ENCODE peak calls at places on chromosomes 12 and 14, in nine cellular contexts. One of them, this sample, is unnamed.

GRCh38 chr14:32693114-32693513 is 245.6 kb upstream of the NPAS3 start:
- DNase-seq in tibial artery: no peak
- DNase-seq in A549: no peak
- DNase-seq in coronary artery: no peak
- DNase-seq in heart right ventricle: no peak
- DNase-seq in astrocyte: peak; percentile 95
- DNase-seq in uterus: no peak
- DNase-seq in fibroblast of pulmonary artery: peak; percentile 69
- DNase-seq in mammary epithelial cell: peak; percentile 43
- DNase-seq in this sample: peak; percentile 70

GRCh38 chr12:5441497-5442236 is 9.8 kb downstream of the NTF3 start:
- DNase-seq in uterus: no peak
- DNase-seq in A549: no peak
- DNase-seq in heart right ventricle: no peak
- DNase-seq in mammary epithelial cell: peak; percentile 13
- DNase-seq in tibial artery: no peak
- DNase-seq in astrocyte: peak; percentile 81
- DNase-seq in coronary artery: no peak
- DNase-seq in fibroblast of pulmonary artery: peak; percentile 6
- DNase-seq in this sample: peak; percentile 7

GRCh38 chr14:41986726-41987125 is 380.1 kb downstream of the LRFN5 start:
- DNase-seq in coronary artery: no peak
- DNase-seq in A549: no peak
- DNase-seq in fibroblast of pulmonary artery: peak; percentile 53
- DNase-seq in heart right ventricle: no peak
- DNase-seq in tibial artery: no peak
- DNase-seq in astrocyte: peak; percentile 41
- DNase-seq in uterus: no peak
- DNase-seq in mammary epithelial cell: peak; percentile 28
- DNase-seq in this sample: peak; percentile 62

GRCh38 chr12:13114251-13115052 is 11.0 kb upstream of the GSG1 start:
- DNase-seq in coronary artery: no peak
- DNase-seq in astrocyte: no peak
- DNase-seq in uterus: no peak
- DNase-seq in fibroblast of pulmonary artery: no peak
- DNase-seq in heart right ventricle: no peak
- DNase-seq in A549: no peak
- DNase-seq in tibial artery: no peak
- DNase-seq in mammary epithelial cell: no peak
- DNase-seq in this sample: no peak

GRCh38 chr12:68667896-68668295 is 18.9 kb upstream of the NUP107 start:
- DNase-seq in coronary artery: no peak
- DNase-seq in astrocyte: no peak
- DNase-seq in heart right ventricle: no peak
- DNase-seq in A549: no peak
- DNase-seq in tibial artery: no peak
- DNase-seq in uterus: no peak
- DNase-seq in fibroblast of pulmonary artery: no peak
- DNase-seq in mammary epithelial cell: no peak
- DNase-seq in this sample: no peak

GRCh38 chr12:110679201-110679600 is 9.7 kb downstream of the HVCN1 start:
- DNase-seq in uterus: no peak
- DNase-seq in fibroblast of pulmonary artery: no peak
- DNase-seq in astrocyte: no peak
- DNase-seq in coronary artery: no peak
- DNase-seq in heart right ventricle: no peak
- DNase-seq in tibial artery: no peak
- DNase-seq in A549: no peak
- DNase-seq in mammary epithelial cell: no peak
- DNase-seq in this sample: no peak

GRCh38 chr12:104357431-104357952 is 54.0 kb downstream of the EID3 start:
- DNase-seq in mammary epithelial cell: no peak
- DNase-seq in heart right ventricle: no peak
- DNase-seq in uterus: no peak
- DNase-seq in fibroblast of pulmonary artery: peak; percentile 79
- DNase-seq in astrocyte: peak; percentile 36
- DNase-seq in coronary artery: no peak
- DNase-seq in A549: peak; percentile 84
- DNase-seq in tibial artery: no peak
- DNase-seq in this sample: peak; percentile 74

GRCh38 chr12:18888062-18888461 is 150.1 kb downstream of the CAPZA3 start:
- DNase-seq in A549: no peak
- DNase-seq in mammary epithelial cell: no peak
- DNase-seq in astrocyte: peak; percentile 14
- DNase-seq in fibroblast of pulmonary artery: no peak
- DNase-seq in tibial artery: no peak
- DNase-seq in heart right ventricle: no peak
- DNase-seq in coronary artery: no peak
- DNase-seq in uterus: no peak
- DNase-seq in this sample: peak; percentile 20

GRCh38 chr12:26492406-26492805 is 297.0 kb downstream of the SSPN start:
- DNase-seq in A549: no peak
- DNase-seq in astrocyte: no peak
- DNase-seq in fibroblast of pulmonary artery: no peak
- DNase-seq in coronary artery: no peak
- DNase-seq in tibial artery: no peak
- DNase-seq in heart right ventricle: no peak
- DNase-seq in uterus: no peak
- DNase-seq in mammary epithelial cell: no peak
- DNase-seq in this sample: no peak

GRCh38 chr12:188910-189621 is 24.9 kb downstream of the SLC6A12 start:
- DNase-seq in tibial artery: no peak
- DNase-seq in astrocyte: peak; percentile 13
- DNase-seq in heart right ventricle: peak; percentile 67
- DNase-seq in fibroblast of pulmonary artery: peak; percentile 58
- DNase-seq in mammary epithelial cell: no peak
- DNase-seq in coronary artery: no peak
- DNase-seq in uterus: peak; percentile 52
- DNase-seq in A549: peak; percentile 58
- DNase-seq in this sample: peak; percentile 42

GRCh38 chr12:56011509-56012090 is 9.2 kb upstream of the IKZF4 start:
- DNase-seq in tibial artery: no peak
- DNase-seq in heart right ventricle: no peak
- DNase-seq in coronary artery: no peak
- DNase-seq in fibroblast of pulmonary artery: no peak
- DNase-seq in mammary epithelial cell: no peak
- DNase-seq in A549: no peak
- DNase-seq in uterus: no peak
- DNase-seq in astrocyte: no peak
- DNase-seq in this sample: no peak

GRCh38 chr14:89933002-89933401 is 21.5 kb downstream of the EFCAB11 start:
- DNase-seq in astrocyte: no peak
- DNase-seq in A549: no peak
- DNase-seq in mammary epithelial cell: no peak
- DNase-seq in uterus: no peak
- DNase-seq in tibial artery: no peak
- DNase-seq in coronary artery: no peak
- DNase-seq in fibroblast of pulmonary artery: no peak
- DNase-seq in heart right ventricle: no peak
- DNase-seq in this sample: no peak

GRCh38 chr14:89941830-89942377 is 12.6 kb downstream of the EFCAB11 start:
- DNase-seq in tibial artery: no peak
- DNase-seq in A549: no peak
- DNase-seq in fibroblast of pulmonary artery: no peak
- DNase-seq in coronary artery: no peak
- DNase-seq in astrocyte: no peak
- DNase-seq in mammary epithelial cell: no peak
- DNase-seq in heart right ventricle: no peak
- DNase-seq in uterus: no peak
- DNase-seq in this sample: no peak

GRCh38 chr14:89936654-89937185 is 17.8 kb downstream of the EFCAB11 start:
- DNase-seq in fibroblast of pulmonary artery: peak; percentile 26
- DNase-seq in mammary epithelial cell: no peak
- DNase-seq in coronary artery: no peak
- DNase-seq in uterus: no peak
- DNase-seq in A549: no peak
- DNase-seq in heart right ventricle: no peak
- DNase-seq in astrocyte: no peak
- DNase-seq in tibial artery: no peak
- DNase-seq in this sample: no peak
- TF ChIP-seq CTCF in fibroblast of pulmonary artery: peak; percentile 7
- TF ChIP-seq CTCF in mammary epithelial cell: peak; percentile 5
- TF ChIP-seq CTCF in coronary artery: no peak
- TF ChIP-seq CTCF in uterus: no peak
- TF ChIP-seq CTCF in A549: peak; percentile 10
- TF ChIP-seq CTCF in heart right ventricle: no peak
- TF ChIP-seq CTCF in astrocyte: no peak
- TF ChIP-seq CTCF in tibial artery: no peak
- TF ChIP-seq CTCF in this sample: no peak

GRCh38 chr12:132188451-132189298 is 44.4 kb downstream of the NOC4L start:
- DNase-seq in uterus: no peak
- DNase-seq in mammary epithelial cell: no peak
- DNase-seq in fibroblast of pulmonary artery: no peak
- DNase-seq in heart right ventricle: no peak
- DNase-seq in tibial artery: no peak
- DNase-seq in astrocyte: no peak
- DNase-seq in A549: no peak
- DNase-seq in coronary artery: no peak
- DNase-seq in this sample: no peak
- H3K4me3 ChIP-seq in uterus: peak overlapping the region; percentile 46
- H3K4me3 ChIP-seq in mammary epithelial cell: peak overlapping the region; percentile 44
- H3K4me3 ChIP-seq in fibroblast of pulmonary artery: peak overlapping the region; percentile 58
- H3K4me3 ChIP-seq in heart right ventricle: peak overlapping the region; percentile 53
- H3K4me3 ChIP-seq in tibial artery: peak overlapping the region; percentile 55
- H3K4me3 ChIP-seq in astrocyte: peak overlapping the region; percentile 59
- H3K4me3 ChIP-seq in A549: peak overlapping the region; percentile 61
- H3K4me3 ChIP-seq in coronary artery: peak overlapping the region; percentile 80
- H3K4me3 ChIP-seq in this sample: peak overlapping the region; percentile 66

GRCh38 chr14:91569301-91569700 is 59.2 kb upstream of the PPP4R3A start:
- DNase-seq in A549: no peak
- DNase-seq in tibial artery: no peak
- DNase-seq in mammary epithelial cell: no peak
- DNase-seq in heart right ventricle: no peak
- DNase-seq in astrocyte: no peak
- DNase-seq in uterus: no peak
- DNase-seq in fibroblast of pulmonary artery: no peak
- DNase-seq in coronary artery: no peak
- DNase-seq in this sample: no peak

GRCh38 chr14:91573528-91573893 is 63.4 kb upstream of the PPP4R3A start:
- DNase-seq in uterus: no peak
- DNase-seq in heart right ventricle: no peak
- DNase-seq in coronary artery: no peak
- DNase-seq in mammary epithelial cell: no peak
- DNase-seq in tibial artery: no peak
- DNase-seq in astrocyte: no peak
- DNase-seq in A549: no peak
- DNase-seq in fibroblast of pulmonary artery: no peak
- DNase-seq in this sample: no peak

GRCh38 chr14:91570021-91570420 is 59.9 kb upstream of the PPP4R3A start:
- DNase-seq in A549: no peak
- DNase-seq in mammary epithelial cell: no peak
- DNase-seq in astrocyte: no peak
- DNase-seq in fibroblast of pulmonary artery: no peak
- DNase-seq in tibial artery: no peak
- DNase-seq in uterus: no peak
- DNase-seq in heart right ventricle: no peak
- DNase-seq in coronary artery: no peak
- DNase-seq in this sample: no peak

GRCh38 chr14:91573894-91574837 is 64.1 kb upstream of the PPP4R3A start:
- DNase-seq in A549: peak; percentile 62
- DNase-seq in astrocyte: peak; percentile 30
- DNase-seq in coronary artery: peak; percentile 81
- DNase-seq in heart right ventricle: peak; percentile 13
- DNase-seq in mammary epithelial cell: peak; percentile 61
- DNase-seq in fibroblast of pulmonary artery: peak; percentile 24
- DNase-seq in tibial artery: peak; percentile 39
- DNase-seq in uterus: peak; percentile 22
- DNase-seq in this sample: peak; percentile 53

DNA sequence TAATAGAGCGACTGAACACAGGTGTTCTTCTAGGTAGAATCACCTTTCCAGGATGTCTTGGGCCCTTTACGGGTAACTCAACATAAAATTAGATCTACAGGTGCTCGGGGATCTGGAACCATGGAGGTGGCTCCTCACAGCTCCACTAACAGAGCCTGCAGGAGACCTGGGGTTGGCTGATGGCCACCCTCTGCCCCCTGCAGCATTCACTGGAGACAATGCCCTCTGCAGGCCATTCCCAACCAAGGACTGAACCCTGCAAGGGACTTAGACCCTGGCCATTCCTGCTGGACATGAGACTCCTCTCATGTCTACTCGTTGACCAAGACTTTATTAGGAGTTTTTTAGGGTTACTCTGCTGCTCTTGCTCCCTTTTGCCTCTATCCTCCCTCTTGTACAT is 58.5 kb upstream of the PPP4R3A start:
- DNase-seq in heart right ventricle: no peak
- DNase-seq in uterus: no peak
- DNase-seq in A549: peak; percentile 11
- DNase-seq in tibial artery: no peak
- DNase-seq in coronary artery: no peak
- DNase-seq in astrocyte: no peak
- DNase-seq in mammary epithelial cell: no peak
- DNase-seq in fibroblast of pulmonary artery: no peak
- DNase-seq in this sample: no peak
- TF ChIP-seq CTCF in heart right ventricle: no peak
- TF ChIP-seq CTCF in uterus: no peak
- TF ChIP-seq CTCF in A549: no peak
- TF ChIP-seq CTCF in tibial artery: no peak
- TF ChIP-seq CTCF in coronary artery: no peak
- TF ChIP-seq CTCF in astrocyte: no peak
- TF ChIP-seq CTCF in mammary epithelial cell: no peak
- TF ChIP-seq CTCF in fibroblast of pulmonary artery: no peak
- TF ChIP-seq CTCF in this sample: no peak

DNA sequence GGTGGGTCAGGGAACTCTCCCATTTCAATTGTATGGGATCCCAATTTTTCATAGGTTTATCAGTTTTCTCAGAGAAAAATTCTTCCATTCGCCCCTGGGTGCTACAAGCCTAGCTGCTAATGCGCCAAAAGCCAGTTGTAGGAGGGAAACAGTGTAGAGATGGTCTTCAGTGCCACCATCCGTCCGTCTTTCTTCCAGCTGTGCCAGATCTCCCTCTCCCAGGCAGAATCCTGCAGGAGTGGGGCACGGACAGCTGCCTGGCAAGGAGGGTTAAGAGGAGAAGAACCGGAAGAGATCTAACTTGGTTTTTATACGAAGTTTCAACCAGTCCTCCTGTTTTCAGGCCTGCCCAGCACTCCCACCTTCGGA is 38.9 kb upstream of the FUT8 start:
- DNase-seq in mammary epithelial cell: peak; percentile 24
- DNase-seq in coronary artery: no peak
- DNase-seq in heart right ventricle: no peak
- DNase-seq in fibroblast of pulmonary artery: no peak
- DNase-seq in A549: no peak
- DNase-seq in uterus: no peak
- DNase-seq in tibial artery: no peak
- DNase-seq in astrocyte: no peak
- DNase-seq in this sample: peak; percentile 46
- H3K4me3 ChIP-seq in mammary epithelial cell: no peak overlapping the region
- H3K4me3 ChIP-seq in coronary artery: no peak overlapping the region
- H3K4me3 ChIP-seq in heart right ventricle: no peak overlapping the region
- H3K4me3 ChIP-seq in fibroblast of pulmonary artery: no peak overlapping the region
- H3K4me3 ChIP-seq in A549: no peak overlapping the region
- H3K4me3 ChIP-seq in uterus: no peak overlapping the region
- H3K4me3 ChIP-seq in tibial artery: no peak overlapping the region
- H3K4me3 ChIP-seq in astrocyte: no peak overlapping the region
- H3K4me3 ChIP-seq in this sample: no peak overlapping the region

DNA sequence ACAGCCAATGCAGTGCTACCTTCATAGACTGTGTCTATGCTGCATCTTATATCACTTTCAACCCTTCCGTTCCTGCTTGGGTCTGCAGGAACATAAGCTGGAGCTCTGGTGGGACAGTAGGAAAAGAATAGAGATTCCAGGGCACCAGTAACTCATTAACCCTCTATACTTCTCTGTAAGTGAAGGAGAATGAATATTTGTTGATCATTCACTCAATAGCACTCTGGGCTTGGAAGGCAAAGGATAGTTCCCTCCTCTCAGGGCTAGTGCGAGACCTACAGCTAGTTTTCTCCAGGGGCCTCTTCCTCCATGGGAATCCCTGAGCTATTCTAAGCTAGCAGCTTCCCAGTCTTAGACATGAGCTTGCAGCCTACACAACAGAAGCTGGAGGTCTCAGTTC is 84.7 kb downstream of the BMP4 start:
- DNase-seq in heart right ventricle: no peak
- DNase-seq in A549: no peak
- DNase-seq in coronary artery: no peak
- DNase-seq in mammary epithelial cell: no peak
- DNase-seq in tibial artery: no peak
- DNase-seq in fibroblast of pulmonary artery: no peak
- DNase-seq in astrocyte: no peak
- DNase-seq in uterus: no peak
- DNase-seq in this sample: no peak
- TF ChIP-seq CTCF in heart right ventricle: no peak
- TF ChIP-seq CTCF in A549: no peak
- TF ChIP-seq CTCF in coronary artery: no peak
- TF ChIP-seq CTCF in mammary epithelial cell: no peak
- TF ChIP-seq CTCF in tibial artery: no peak
- TF ChIP-seq CTCF in fibroblast of pulmonary artery: no peak
- TF ChIP-seq CTCF in astrocyte: no peak
- TF ChIP-seq CTCF in uterus: no peak
- TF ChIP-seq CTCF in this sample: no peak

This sample was measured in fibroblast of the aortic adventitia.